ENCODE peak calls at places on chromosomes 6 and 20, in four cellular contexts. Z, F, G and K are unnamed samples.

GRCh38 chr6:30646450-30647038 is 389 bp upstream of the C6orf136 start:
- DNase-seq in Z (peak; percentile 92), G (no peak), F (peak; percentile 93), K (peak; percentile 53)

GRCh38 chr20:43571310-43571709 is 12.5 kb downstream of the SGK2 start:
- DNase-seq in F (no peak), Z (no peak), G (no peak), K (no peak)

GRCh38 chr6:45946352-45946751 is 69.3 kb downstream of the CLIC5 start:
- DNase-seq in Z (peak; percentile 59), F (no peak), G (no peak), K (no peak)

GRCh38 chr6:97440590-97441176 is 157.7 kb upstream of the MMS22L start:
- DNase-seq in F (no peak), Z (peak; percentile 8), G (no peak), K (no peak)

GRCh38 chr6:69774740-69775350 is 22.0 kb downstream of the LMBRD1 start:
- DNase-seq in F (no peak), G (no peak), Z (no peak), K (no peak)

GRCh38 chr6:157005940-157006339 is 228.8 kb downstream of the ARID1B start:
- DNase-seq in F (no peak), G (no peak), Z (no peak), K (no peak)

GRCh38 chr6:42848700-42849099 is 30.7 kb upstream of the RPL7L1 start:
- DNase-seq in F (no peak), Z (no peak), G (no peak), K (no peak)

GRCh38 chr6:107618672-107619071 is 128.8 kb downstream of the SOBP start:
- DNase-seq in F (no peak), Z (no peak), G (no peak), K (no peak)

GRCh38 chr6:51260003-51260402 is 441.3 kb downstream of the TFAP2B start:
- DNase-seq in F (no peak), Z (no peak), G (no peak), K (no peak)

GRCh38 chr6:15089569-15090144 is 156.2 kb upstream of the JARID2 start:
- DNase-seq in Z (no peak), F (no peak), G (no peak), K (no peak)

GRCh38 chr6:154995241-154996162 is at the start of gene TIAM2:
- DNase-seq in F (peak; percentile 65), G (no peak), Z (peak; percentile 13), K (no peak)

GRCh38 chr20:63381781-63382431 is 20.8 kb upstream of the CHRNA4 start:
- DNase-seq in F (peak; percentile 77), G (no peak), Z (no peak), K (no peak)

GRCh38 chr20:51678041-51678697 is 90.0 kb downstream of the ATP9A start:
- DNase-seq in Z (no peak), F (no peak), G (no peak), K (no peak)

GRCh38 chr20:34452281-34452982 is 63.8 kb upstream of the DYNLRB1 start:
- DNase-seq in G (no peak), F (no peak), Z (no peak), K (no peak)
- H3K36me3 ChIP-seq in G (peaks cover 7% of the 10 kb centered on the region), F (no peaks in the 10 kb centered on the region), Z (no peaks in the 10 kb centered on the region), K (peaks cover 10% of the 10 kb centered on the region)

GRCh38 chr20:49291200-49291599 is 13.3 kb upstream of the ZNFX1 start:
- DNase-seq in F (no peak), Z (no peak), G (no peak), K (no peak)
- H3K4me1 ChIP-seq in F (no peaks in the 10 kb centered on the region), Z (no peaks in the 10 kb centered on the region), G (no peaks in the 10 kb centered on the region), K (peaks cover 7% of the 10 kb centered on the region)

GRCh38 chr6:31859923-31860322 is 2.7 kb downstream of the NEU1 start:
- DNase-seq in F (no peak), G (no peak), Z (no peak), K (no peak)

GRCh38 chr6:31860349-31860748 is 2.3 kb downstream of the NEU1 start:
- DNase-seq in Z (no peak), F (no peak), G (no peak), K (no peak)

GRCh38 chr6:31861150-31861549 is 1.5 kb downstream of the NEU1 start:
- DNase-seq in F (no peak), Z (no peak), G (no peak), K (no peak)

GRCh38 chr6:31862344-31863235 is at the start of gene NEU1:
- DNase-seq in G (peak; percentile 99), F (peak; percentile 95), Z (peak; percentile 100), K (peak; percentile 100)

DNA sequence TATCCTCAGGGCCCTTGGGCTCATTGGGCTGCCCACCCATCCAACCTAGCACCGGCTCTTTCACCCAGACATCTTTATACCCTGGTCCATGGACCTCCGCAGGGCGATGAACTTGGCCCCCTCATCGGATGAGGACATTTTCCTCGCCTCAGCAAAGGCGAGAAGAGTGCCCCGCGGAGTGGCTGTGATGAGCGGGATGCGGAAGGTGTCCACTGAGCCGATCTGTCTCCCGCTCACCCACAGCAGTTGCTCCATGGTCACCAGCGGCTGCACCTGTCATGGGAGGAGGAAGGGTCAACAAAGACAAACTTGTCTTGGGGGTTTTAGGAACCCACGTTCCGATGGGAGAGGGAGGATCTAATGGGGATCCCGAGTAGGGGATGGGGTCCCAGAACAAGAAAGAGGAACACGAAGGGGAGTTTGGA is 690 bp downstream of the NEU1 start:
- DNase-seq in Z (no peak), F (no peak), G (no peak), K (no peak)
- H3K27ac ChIP-seq in Z (peak overlapping the region; percentile 91), F (peak overlapping the region; percentile 73), G (peak overlapping the region; percentile 77), K (peak overlapping the region; percentile 84)

GRCh38 chr20:36084356-36084755 is 70.2 kb upstream of the EPB41L1 start:
- DNase-seq in F (no peak), Z (no peak), G (no peak), K (no peak)
- H3K36me3 ChIP-seq in F (no peaks in the 10 kb centered on the region), Z (no peaks in the 10 kb centered on the region), G (no peaks in the 10 kb centered on the region), K (no peaks in the 10 kb centered on the region)